ENCODE peak calls at places on chromosome 1, in seven cellular contexts. W, J, M, K, U, F and T are unnamed samples.

GRCh38 chr1:93672069-93672468 is 9.6 kb downstream of the BCAR3 start:
- DNase-seq in U (peak; percentile 42), F (peak; percentile 70), J (peak; percentile 61), K (no peak), W (no peak), M (no peak), T (peak; percentile 41)

GRCh38 chr1:74513396-74513795 is 985 bp upstream of the LRRC53 start:
- DNase-seq in J (no peak), K (no peak), M (no peak), F (no peak), U (no peak), W (no peak), T (no peak)

GRCh38 chr1:93609536-93609935 is 72.1 kb downstream of the BCAR3 start:
- DNase-seq in F (no peak), U (no peak), W (no peak), K (no peak), M (no peak), J (no peak), T (no peak)

GRCh38 chr1:184954232-184954995 is 19.9 kb downstream of the NIBAN1 start:
- DNase-seq in J (no peak), U (peak; percentile 54), F (no peak), M (no peak), W (no peak), K (no peak), T (no peak)

GRCh38 chr1:175317309-175317708 is 124.7 kb upstream of the KIAA0040 start:
- DNase-seq in J (no peak), K (no peak), U (no peak), W (no peak), M (peak; percentile 69), F (no peak), T (no peak)

GRCh38 chr1:205632374-205633169 is 761 bp upstream of the ELK4 start:
- DNase-seq in U (no peak), K (no peak), F (no peak), J (no peak), M (no peak), W (no peak), T (no peak)

GRCh38 chr1:160624464-160624863 is 22.4 kb downstream of the SLAMF1 start:
- DNase-seq in W (no peak), M (no peak), U (no peak), K (no peak), F (no peak), J (no peak), T (no peak)

GRCh38 chr1:213201380-213202155 is 150.5 kb downstream of the RPS6KC1 start:
- DNase-seq in U (peak; percentile 63), K (no peak), M (no peak), J (no peak), F (no peak), W (no peak), T (peak; percentile 13)

GRCh38 chr1:81781749-81782148 is 19.0 kb upstream of the ADGRL2 start:
- DNase-seq in K (no peak), U (no peak), J (no peak), W (no peak), M (peak; percentile 57), F (no peak), T (no peak)

GRCh38 chr1:28301368-28302174 is 27.3 kb upstream of the MED18 start:
- DNase-seq in J (no peak), U (peak; percentile 44), F (no peak), W (no peak), M (no peak), K (no peak), T (no peak)

GRCh38 chr1:27099904-27100796 is 54.8 kb downstream of the SLC9A1 start:
- DNase-seq in M (peak; percentile 53), W (no peak), U (no peak), K (no peak), J (peak; percentile 66), F (no peak), T (peak; percentile 47)

GRCh38 chr1:179925906-179926305 is 28.7 kb upstream of the CEP350 start:
- DNase-seq in K (no peak), U (no peak), F (no peak), J (no peak), W (no peak), M (no peak), T (no peak)

GRCh38 chr1:21232044-21232443 is 55.3 kb upstream of the EIF4G3 start:
- DNase-seq in F (peak; percentile 48), M (peak; percentile 78), U (peak; percentile 26), W (no peak), K (no peak), J (no peak), T (peak; percentile 32)

GRCh38 chr1:108590947-108591346 is 31.0 kb downstream of the EEIG2 start:
- DNase-seq in M (peak; percentile 30), U (peak; percentile 70), J (no peak), W (no peak), K (peak; percentile 80), F (no peak), T (no peak)

GRCh38 chr1:30313176-30313575 is 410.2 kb downstream of the MATN1 start:
- DNase-seq in M (no peak), F (no peak), K (no peak), U (no peak), J (no peak), W (no peak), T (no peak)

GRCh38 chr1:202194328-202194648 is 689 bp downstream of the LGR6 start:
- DNase-seq in W (no peak), J (no peak), U (no peak), F (no peak), M (peak; percentile 16), K (no peak), T (no peak)

GRCh38 chr1:202189919-202190715 is 3.5 kb upstream of the LGR6 start:
- DNase-seq in F (no peak), U (peak; percentile 45), J (no peak), M (no peak), K (no peak), W (no peak), T (no peak)

GRCh38 chr1:202193614-202194327 is at the start of gene LGR6:
- DNase-seq in W (no peak), U (no peak), M (peak; percentile 64), J (no peak), K (no peak), F (no peak), T (no peak)

GRCh38 chr1:202189012-202189790 is 4.4 kb upstream of the LGR6 start:
- DNase-seq in U (peak; percentile 32), J (peak; percentile 82), W (peak; percentile 79), M (peak; percentile 91), K (no peak), F (peak; percentile 76), T (peak; percentile 48)

DNA sequence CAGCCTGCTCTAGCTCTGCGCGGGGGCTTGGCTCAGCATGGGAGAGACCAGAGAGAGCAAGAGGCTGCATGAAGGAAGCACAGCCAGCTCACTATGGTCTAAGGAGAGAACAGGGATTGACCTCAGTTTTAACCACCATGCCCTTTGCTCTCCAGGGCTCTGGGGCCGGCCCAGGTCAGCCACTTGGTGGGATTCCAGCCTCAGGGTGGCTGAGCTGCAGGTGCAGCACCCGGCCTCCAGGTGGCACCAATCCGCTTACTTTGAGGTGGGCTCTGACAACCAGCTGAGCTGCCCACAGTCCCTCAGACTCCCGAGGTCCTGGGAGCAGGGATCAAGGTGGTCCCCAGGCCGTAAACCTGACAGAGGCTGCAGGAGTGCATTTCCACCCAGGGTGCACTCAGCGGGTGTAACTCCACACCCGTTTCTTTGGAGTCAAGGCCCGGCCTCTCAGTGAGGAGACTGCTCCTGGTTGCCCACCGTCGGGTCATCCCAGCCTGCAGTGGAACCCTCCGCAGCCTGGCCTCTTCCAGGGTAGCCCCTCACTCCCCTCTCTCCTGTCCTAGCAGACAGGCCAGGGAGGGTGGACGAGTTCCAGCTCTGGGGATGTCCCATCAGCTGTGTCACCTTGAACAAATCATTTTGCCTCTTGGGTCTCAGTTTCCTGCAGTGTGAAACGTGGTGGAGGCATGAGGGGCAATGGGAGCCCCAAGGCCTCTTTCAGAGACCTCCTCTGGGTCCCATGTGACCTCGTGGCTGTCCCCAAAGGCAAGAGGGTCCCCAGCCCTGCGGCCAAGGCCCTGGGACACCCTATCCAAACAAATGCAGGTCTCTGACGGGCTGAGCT is 607 bp upstream of the LGR6 start:
- DNase-seq in K (no peak), U (no peak), J (peak; percentile 62), M (peak; percentile 88), W (no peak), F (peak; percentile 42), T (peak; percentile 42)
- H3K27ac ChIP-seq in K (no peak overlapping the region), U (no peak overlapping the region), J (no peak overlapping the region), M (no peak overlapping the region), W (no peak overlapping the region), F (no peak overlapping the region), T (no peak overlapping the region)

GRCh38 chr1:228457017-228457395 is 30.2 kb upstream of the RNF187 start:
- DNase-seq in F (no peak), K (no peak), U (no peak), M (no peak), W (no peak), J (no peak), T (no peak)
- H3K4me3 ChIP-seq in F (no peak overlapping the region), K (peak overlapping the region; percentile 83), U (peak overlapping the region; percentile 76), M (peak overlapping the region; percentile 61), W (peak overlapping the region; percentile 55), J (peak overlapping the region; percentile 44), T (peak overlapping the region; percentile 65)

GRCh38 chr1:1975535-1975934 is 28.1 kb downstream of the CFAP74 start:
- DNase-seq in J (no peak), U (no peak), F (no peak), M (no peak), K (no peak), W (no peak), T (no peak)
- TF ChIP-seq CTCF in J (no peak), U (no peak), F (no peak), M (no peak), K (no peak), W (no peak), T (no peak)

GRCh38 chr1:10648689-10649483 is 147.6 kb downstream of the CASZ1 start:
- DNase-seq in W (no peak), F (no peak), M (peak; percentile 41), J (no peak), K (no peak), U (no peak), T (no peak)

GRCh38 chr1:10649484-10650201 is 146.8 kb downstream of the CASZ1 start:
- DNase-seq in W (no peak), K (no peak), J (no peak), U (no peak), M (peak; percentile 83), F (no peak), T (no peak)

GRCh38 chr1:10651793-10652192 is 144.7 kb downstream of the CASZ1 start:
- DNase-seq in W (no peak), J (no peak), K (no peak), F (peak; percentile 83), M (peak; percentile 66), U (no peak), T (no peak)

GRCh38 chr1:10651377-10651776 is 145.1 kb downstream of the CASZ1 start:
- DNase-seq in U (no peak), J (no peak), W (no peak), M (peak; percentile 65), K (no peak), F (peak; percentile 42), T (no peak)

DNA sequence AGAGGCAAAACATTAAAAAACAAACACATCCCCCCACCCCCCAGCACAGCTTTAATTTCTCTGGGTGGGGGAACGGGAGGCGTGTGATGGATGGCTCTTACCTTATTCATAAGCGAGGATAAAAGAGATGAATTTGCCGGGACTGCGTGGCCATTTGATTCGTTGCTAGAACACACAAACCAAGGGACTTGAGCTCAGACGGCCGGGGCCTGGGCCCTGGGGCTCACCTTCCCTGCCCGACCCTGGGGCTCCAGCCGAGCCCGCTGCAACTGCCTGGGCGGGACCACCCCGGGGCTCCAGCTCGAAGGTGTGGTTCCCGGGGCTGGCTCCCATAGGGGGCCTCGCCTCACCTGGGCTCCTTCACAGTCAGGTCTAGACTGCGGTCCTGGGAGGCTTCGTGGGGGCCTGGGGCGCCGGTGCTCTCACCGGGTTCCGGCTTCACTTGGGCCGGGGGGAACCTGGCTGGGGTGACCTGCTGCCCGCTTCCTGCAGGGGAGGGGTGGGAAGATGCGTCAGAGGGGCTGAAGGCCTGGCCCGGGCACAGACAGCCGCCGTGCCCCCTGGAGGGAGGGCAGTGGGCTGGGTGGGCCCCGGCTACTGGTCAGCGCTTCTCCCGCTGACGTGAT is 145.7 kb downstream of the CASZ1 start:
- DNase-seq in K (no peak), J (no peak), M (no peak), F (no peak), U (no peak), W (no peak), T (no peak)
- H3K27ac ChIP-seq in K (no peak overlapping the region), J (no peak overlapping the region), M (no peak overlapping the region), F (peak overlapping the region; percentile 68), U (no peak overlapping the region), W (no peak overlapping the region), T (no peak overlapping the region)